ENCODE peak calls at places on chromosomes 4 and X, in four cellular contexts. E is HepG2, Z is WTC11, L is K562. H is an unnamed sample.
A peak's percentile ranks its signal among the peaks of the same experiment; 100 is the strongest.

GRCh38 chr4:7513731-7514130 is 79.0 kb upstream of the PSAPL1 start:
- DNase-seq in Z (no peak), L (no peak), E (no peak), H (no peak)

GRCh38 chr4:109657854-109658253 is 45.4 kb downstream of the CASP6 start:
- DNase-seq in L (no peak), Z (no peak), E (peak; percentile 5), H (no peak)

GRCh38 chrX:14670819-14671218 is 141.5 kb downstream of the GLRA2 start:
- DNase-seq in L (no peak), Z (no peak), E (no peak), H (no peak)

GRCh38 chrX:68842781-68843581 is 14.2 kb downstream of the EFNB1 start:
- DNase-seq in L (no peak), E (no peak), Z (no peak), H (no peak)

GRCh38 chrX:40471965-40472648 is 108.7 kb upstream of the ATP6AP2 start:
- DNase-seq in E (peak; percentile 35), L (peak; percentile 16), Z (peak; percentile 32), H (peak; percentile 38)

GRCh38 chrX:42740456-42740855 is 37.5 kb downstream of the PPP1R2C start:
- DNase-seq in Z (no peak), E (no peak), L (no peak), H (no peak)

GRCh38 chr4:107824367-107825071 is at the start of gene SGMS2:
- DNase-seq in L (peak; percentile 21), Z (peak; percentile 39), E (peak; percentile 55), H (peak; percentile 61)

GRCh38 chr4:10320130-10320529 is 137.1 kb downstream of the ZNF518B start:
- DNase-seq in E (peak; percentile 79), L (no peak), Z (no peak), H (no peak)

GRCh38 chr4:47719576-47719975 is 118.3 kb downstream of the CORIN start:
- DNase-seq in Z (no peak), L (no peak), E (no peak), H (no peak)

GRCh38 chrX:140608111-140608510 is 101.4 kb upstream of the LINC00632 start:
- DNase-seq in L (no peak), E (no peak), Z (peak; percentile 10), H (no peak)

GRCh38 chr4:6749340-6750171 is 33.0 kb upstream of the KIAA0232 start:
- DNase-seq in E (peak; percentile 91), L (peak; percentile 54), Z (no peak), H (no peak)

GRCh38 chr4:112189754-112190153 is 41.8 kb upstream of the AP1AR start:
- DNase-seq in Z (no peak), L (no peak), E (no peak), H (no peak)

GRCh38 chr4:165872443-165873297 is at the start of gene TLL1:
- DNase-seq in E (no peak), Z (peak; percentile 18), L (no peak), H (peak; percentile 34)

GRCh38 chr4:128385683-128386304 is 98.2 kb upstream of the PGRMC2 start:
- DNase-seq in E (peak; percentile 6), L (no peak), Z (no peak), H (no peak)

GRCh38 chr4:90536408-90536807 is 409.2 kb downstream of the CCSER1 start:
- DNase-seq in Z (no peak), L (no peak), E (no peak), H (no peak)

GRCh38 chr4:160319221-160319867 is 1216.5 kb downstream of the RAPGEF2 start:
- DNase-seq in Z (no peak), E (no peak), L (no peak), H (peak; percentile 18)

GRCh38 chr4:175705407-175705806 is 106.7 kb downstream of the GPM6A start:
- DNase-seq in L (no peak), E (no peak), Z (peak; percentile 55), H (peak; percentile 9)

GRCh38 chrX:40168183-40169015 is 70.6 kb upstream of the BCOR start:
- DNase-seq in Z (no peak), L (no peak), E (no peak), H (no peak)

GRCh38 chr4:153522800-153523089 is 56.6 kb downstream of the TMEM131L start:
- DNase-seq in E (no peak), Z (no peak), L (no peak), H (no peak)

GRCh38 chrX:76971393-76972376 is 475.5 kb upstream of the FGF16 start:
- DNase-seq in L (no peak), Z (no peak), E (no peak), H (no peak)

GRCh38 chrX:133350751-133351150 is 64.5 kb downstream of the GPC4 start:
- DNase-seq in L (no peak), E (no peak), Z (no peak), H (no peak)

GRCh38 chrX:34528081-34528480 is 129.0 kb downstream of the TMEM47 start:
- DNase-seq in L (no peak), Z (no peak), E (no peak), H (no peak)

GRCh38 chrX:134741801-134742200 is 83.5 kb upstream of the PLAC1 start:
- DNase-seq in L (no peak), Z (no peak), E (no peak), H (no peak)

GRCh38 chr4:99395595-99396364 is 39.4 kb downstream of the ADH7 start:
- DNase-seq in L (no peak), Z (no peak), E (no peak), H (no peak)

GRCh38 chrX:40966204-40966820 is 118.9 kb upstream of the USP9X start:
- DNase-seq in E (no peak), Z (no peak), L (no peak), H (no peak)

GRCh38 chrX:21487832-21488231 is 113.6 kb downstream of the CNKSR2 start:
- DNase-seq in L (no peak), E (peak; percentile 3), Z (no peak), H (no peak)

GRCh38 chr4:37763831-37764230 is 62.7 kb upstream of the PGM2 start:
- DNase-seq in L (no peak), Z (no peak), E (no peak), H (no peak)

GRCh38 chr4:123390846-123391456 is 5.6 kb upstream of the SPRY1 start:
- DNase-seq in E (no peak), Z (no peak), L (peak; percentile 24), H (no peak)

GRCh38 chr4:77188498-77189187 is 31.6 kb downstream of the CCNG2 start:
- DNase-seq in Z (no peak), E (no peak), L (no peak), H (no peak)

GRCh38 chr4:8939887-8940742 is 68.5 kb upstream of the HMX1 start:
- DNase-seq in L (no peak), Z (no peak), E (no peak), H (no peak)

GRCh38 chr4:8112672-8113071 is 45.9 kb downstream of the ABLIM2 start:
- DNase-seq in L (no peak), E (no peak), Z (no peak), H (no peak)

GRCh38 chrX:145673851-145674250 is 143.8 kb upstream of the SLITRK2 start:
- DNase-seq in L (no peak), E (no peak), Z (no peak), H (no peak)

GRCh38 chr4:72112514-72113156 is 80.8 kb downstream of the NPFFR2 start:
- DNase-seq in E (peak; percentile 32), L (peak; percentile 38), Z (no peak), H (no peak)

GRCh38 chr4:15805583-15806517 is 27.7 kb downstream of the CD38 start:
- DNase-seq in E (peak; percentile 53), L (peak; percentile 54), Z (peak; percentile 28), H (peak; percentile 64)

GRCh38 chrX:57952320-57952678 is 42.0 kb upstream of the ZXDA start:
- DNase-seq in E (no peak), Z (no peak), L (no peak), H (no peak)

GRCh38 chr4:181662383-181662782 is 580.8 kb upstream of the TENM3 start:
- DNase-seq in E (no peak), Z (no peak), L (no peak), H (no peak)

GRCh38 chr4:80361329-80361900 is 25.9 kb downstream of the CFAP299 start:
- DNase-seq in Z (no peak), E (peak; percentile 5), L (no peak), H (peak; percentile 16)

GRCh38 chrX:64186974-64187761 is 18.3 kb downstream of the AMER1 start:
- DNase-seq in Z (no peak), E (no peak), L (no peak), H (no peak)

GRCh38 chrX:101383679-101384078 is 2.3 kb downstream of the BTK start:
- DNase-seq in E (no peak), Z (no peak), L (no peak), H (no peak)
- TF ChIP-seq ELF4 in E (no peak), Z (no peak), L (no peak), H (no peak)

GRCh38 chrX:16573781-16574180 is 76.2 kb upstream of the S100G start:
- DNase-seq in L (no peak), E (no peak), Z (no peak), H (no peak)
- TF ChIP-seq ELF4 in L (no peak), E (no peak), Z (no peak), H (no peak)

GRCh38 chrX:54494970-54495813 is 842 bp downstream of the FGD1 start:
- DNase-seq in E (no peak), L (no peak), Z (peak; percentile 15), H (no peak)
- TF ChIP-seq ELF4 in E (no peak), L (no peak), Z (no peak), H (no peak)

DNA sequence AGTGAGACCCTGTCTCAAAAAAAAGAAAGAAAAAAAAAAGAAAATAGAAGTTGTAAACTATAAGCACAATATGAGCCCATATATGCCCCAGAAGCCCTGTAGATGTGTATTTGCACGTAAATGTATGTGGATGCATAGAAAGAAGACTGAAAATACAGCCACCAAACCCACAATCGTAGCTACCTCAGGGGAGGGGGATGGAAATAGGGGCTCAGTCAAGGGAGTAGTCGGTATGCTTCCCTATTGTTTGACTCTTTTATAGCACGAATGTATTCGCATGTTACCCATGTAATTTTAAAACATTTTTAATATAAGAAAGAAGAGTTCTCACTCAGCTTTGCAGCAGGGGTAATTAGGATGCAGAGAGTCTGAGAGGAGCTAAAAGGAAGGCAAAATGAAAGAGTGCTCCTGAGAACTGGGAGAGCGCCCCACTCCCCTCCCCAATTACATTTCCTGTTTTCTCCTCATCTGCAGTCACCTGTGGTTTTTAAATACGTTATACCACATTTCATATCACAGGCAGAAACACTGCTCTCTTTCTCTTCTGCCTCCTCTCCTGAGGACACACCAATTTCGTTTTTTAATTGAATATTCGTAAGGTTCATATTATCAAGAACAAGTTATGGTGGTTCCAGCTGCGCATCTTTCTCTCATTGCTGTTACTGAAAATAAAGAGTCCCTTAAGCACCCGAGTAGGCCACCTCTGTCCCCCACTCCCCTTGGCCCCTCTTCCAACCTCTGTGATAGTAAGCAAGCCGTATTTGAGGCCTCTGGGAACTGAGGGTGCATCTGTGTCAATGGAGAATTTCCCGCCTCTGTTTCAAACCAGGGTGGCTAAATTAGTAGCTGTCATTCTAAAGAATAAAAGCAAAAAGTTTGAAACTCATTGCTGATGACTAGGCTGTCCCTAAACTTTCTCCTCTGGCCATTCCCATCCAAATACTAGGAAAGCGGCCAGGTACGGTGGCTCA is 10.7 kb downstream of the SEPTIN6 start:
- DNase-seq in Z (no peak), E (no peak), L (no peak), H (no peak)
- TF ChIP-seq ELF4 in Z (no peak), E (no peak), L (no peak), H (no peak)

GRCh38 chr4:184153781-184154542 is 63.7 kb downstream of the ENPP6 start:
- DNase-seq in L (no peak), Z (no peak), E (no peak), H (no peak)
- TF ChIP-seq ELF4 in L (no peak), Z (no peak), E (no peak), H (no peak)

GRCh38 chrX:23493941-23494374 is 159.3 kb downstream of the PTCHD1 start:
- DNase-seq in L (no peak), Z (no peak), E (no peak), H (no peak)
- TF ChIP-seq ELF4 in L (no peak), Z (no peak), E (no peak), H (no peak)

H was measured in HEK293T.